ENCODE peak calls at places on chromosomes 16 and 17, in eight cellular contexts. G is upper lobe of right lung, B is tibial nerve, V is ovary, E is body of pancreas, F is cardiac fibroblast, A is retinal pigment epithelial cell, W is progenitor cell of endocrine pancreas. P is an unnamed sample.

GRCh38 chr17:9244066-9245052 is 223.0 kb downstream of the NTN1 start:
- DNase-seq in G (peak; percentile 75), B (no peak), V (peak; percentile 52), E (peak; percentile 28), F (peak; percentile 53), A (no peak), W (no peak), P (no peak)

GRCh38 chr16:80197790-80198201 is 343.0 kb upstream of the DYNLRB2 start:
- DNase-seq in G (no peak), B (no peak), V (no peak), E (peak; percentile 3), F (peak; percentile 95), A (peak; percentile 38), W (no peak), P (peak; percentile 98)

GRCh38 chr16:82639666-82640336 is 13.0 kb downstream of the CDH13 start:
- DNase-seq in G (peak; percentile 69), B (no peak), V (no peak), E (peak; percentile 38), F (peak; percentile 77), A (no peak), W (peak; percentile 56), P (peak; percentile 56)

GRCh38 chr16:70579248-70579647 is 55.6 kb downstream of the SF3B3 start:
- DNase-seq in G (no peak), B (no peak), V (no peak), E (no peak), F (no peak), A (no peak), W (no peak), P (no peak)

GRCh38 chr16:4200000-4200780 is 41.7 kb downstream of the SRL start:
- DNase-seq in G (peak; percentile 89), B (peak; percentile 31), V (peak; percentile 73), E (peak; percentile 78), F (peak; percentile 77), A (no peak), W (peak; percentile 55), P (peak; percentile 57)

GRCh38 chr17:59311051-59311468 is 20.4 kb upstream of the YPEL2 start:
- DNase-seq in G (no peak), B (no peak), V (no peak), E (peak; percentile 70), F (peak; percentile 73), A (no peak), W (no peak), P (peak; percentile 46)

GRCh38 chr17:55433629-55434422 is 12.2 kb upstream of the MMD start:
- DNase-seq in G (no peak), B (no peak), V (no peak), E (peak; percentile 48), F (peak; percentile 97), A (peak; percentile 39), W (no peak), P (peak; percentile 96)

GRCh38 chr16:67774457-67774853 is 31.9 kb downstream of the RANBP10 start:
- DNase-seq in G (no peak), B (no peak), V (no peak), E (no peak), F (no peak), A (no peak), W (no peak), P (no peak)

DNA sequence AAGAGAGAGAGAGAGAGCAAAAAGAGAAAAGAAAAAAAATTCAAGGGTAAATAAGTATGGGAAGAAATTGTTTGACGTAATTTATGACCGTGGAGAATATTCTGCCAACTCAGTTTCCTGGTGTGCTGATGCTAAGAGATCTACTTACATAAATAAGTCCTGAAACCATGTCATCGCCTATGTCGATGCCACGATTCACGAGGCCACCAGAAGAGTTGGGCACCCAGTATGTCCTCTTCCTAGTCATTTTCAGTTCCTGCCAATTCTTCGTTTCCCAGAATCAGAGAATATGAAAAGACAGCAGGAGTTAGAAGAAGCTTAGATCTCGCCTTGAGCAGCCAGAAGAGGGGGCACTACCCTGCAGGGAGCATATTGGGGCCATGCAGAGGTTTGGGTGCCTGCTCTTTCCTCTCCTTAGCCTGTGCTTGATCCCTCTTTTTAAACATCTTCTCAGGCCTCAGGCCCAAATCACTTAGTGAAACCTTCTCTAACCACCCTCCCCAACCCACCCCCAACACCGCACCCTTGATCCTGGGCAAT is 12.4 kb upstream of the LONP2 start:
- DNase-seq in G (no peak), B (no peak), V (no peak), E (peak; percentile 29), F (peak; percentile 61), A (no peak), W (no peak), P (no peak)
- TF ChIP-seq CTCF in G (peak; percentile 34), B (no peak), V (no peak), E (no peak), F (peak; percentile 72), A (peak; percentile 88), W (peak; percentile 50), P (peak; percentile 48)

GRCh38 chr16:14641877-14642276 is 9.1 kb downstream of the BFAR start:
- DNase-seq in G (no peak), B (no peak), V (no peak), E (no peak), F (peak; percentile 6), A (no peak), W (no peak), P (no peak)
- TF ChIP-seq CTCF in G (no peak), B (no peak), V (no peak), E (no peak), F (no peak), A (no peak), W (no peak), P (no peak)

DNA sequence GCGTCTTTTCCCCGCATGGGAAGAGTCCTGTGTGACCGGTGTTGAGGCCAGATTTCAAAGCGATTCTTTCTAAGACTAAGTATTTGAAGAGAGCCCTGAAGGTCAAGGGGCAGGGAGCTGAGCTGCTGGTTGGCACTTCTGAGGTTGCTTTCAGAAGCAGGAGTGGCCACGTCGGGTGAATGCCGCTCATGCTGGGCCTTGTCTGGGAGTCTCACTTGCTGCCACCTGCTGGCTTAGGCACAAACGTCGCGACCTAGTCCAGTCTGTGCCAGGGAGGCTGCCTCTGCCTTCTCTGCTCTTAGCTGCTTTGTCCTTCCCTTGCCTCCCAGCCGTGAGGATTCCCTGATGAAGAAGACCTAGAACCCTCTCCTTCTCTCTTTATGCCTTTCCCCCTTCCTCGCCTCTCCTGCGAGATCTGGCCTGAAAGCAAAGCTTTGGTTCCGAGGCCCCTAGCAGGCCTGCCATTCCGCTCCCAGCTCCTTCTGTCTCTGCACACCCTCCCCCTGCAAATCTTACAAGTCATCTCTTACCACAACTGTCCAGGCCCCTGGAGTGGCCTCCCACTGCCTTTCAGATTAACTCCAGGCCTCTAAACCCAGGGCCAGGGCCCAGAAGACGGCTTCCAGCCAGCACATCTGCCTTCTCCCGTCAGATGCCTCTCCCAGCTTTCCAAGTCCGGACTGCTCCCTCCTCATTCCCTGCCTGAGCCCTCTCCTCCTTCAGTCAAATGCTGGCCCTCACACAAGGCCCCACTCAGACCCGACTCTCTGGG is 11.4 kb downstream of the CTNS start:
- DNase-seq in G (no peak), B (no peak), V (no peak), E (peak; percentile 70), F (peak; percentile 67), A (no peak), W (peak; percentile 54), P (peak; percentile 46)
- TF ChIP-seq CTCF in G (peak; percentile 38), B (peak; percentile 42), V (no peak), E (peak; percentile 26), F (peak; percentile 53), A (peak; percentile 64), W (peak; percentile 69), P (peak; percentile 87)

GRCh38 chr16:57382535-57383275 is 10.4 kb downstream of the CX3CL1 start:
- DNase-seq in G (no peak), B (no peak), V (no peak), E (no peak), F (no peak), A (no peak), W (no peak), P (no peak)
- TF ChIP-seq CTCF in G (no peak), B (no peak), V (no peak), E (no peak), F (peak; percentile 2), A (no peak), W (no peak), P (no peak)

GRCh38 chr16:9256196-9256595 is 164.8 kb downstream of the HAPSTR1 start:
- DNase-seq in G (no peak), B (no peak), V (no peak), E (peak; percentile 56), F (no peak), A (no peak), W (peak; percentile 25), P (no peak)
- TF ChIP-seq CTCF in G (peak; percentile 41), B (no peak), V (no peak), E (peak; percentile 70), F (peak; percentile 32), A (peak; percentile 73), W (peak; percentile 65), P (peak; percentile 22)

GRCh38 chr16:89115216-89115949 is 21.7 kb downstream of the ACSF3 start:
- DNase-seq in G (peak; percentile 91), B (peak; percentile 64), V (peak; percentile 16), E (peak; percentile 79), F (peak; percentile 48), A (no peak), W (no peak), P (peak; percentile 39)
- TF ChIP-seq CTCF in G (no peak), B (no peak), V (no peak), E (no peak), F (no peak), A (no peak), W (no peak), P (no peak)